ENCODE peak calls at places on chromosomes 4 and X, in six cellular contexts. B is lower leg skin, E is tibial artery, A is fibroblast of the aortic adventitia, S is breast epithelium, Q is sigmoid colon. G is an unnamed sample.

GRCh38 chrX:132591719-132592275 is 103.0 kb upstream of the MBNL3 start:
- DNase-seq in B (no peak), E (no peak), A (no peak), S (no peak), Q (no peak), G (peak)

GRCh38 chr4:136651278-136651667 is 881.0 kb downstream of the PCDH18 start:
- DNase-seq in B (no peak), E (no peak), A (no peak), S (no peak), Q (no peak), G (peak)

GRCh38 chr4:112361181-112361791 is 64.1 kb downstream of the ALPK1 start:
- DNase-seq in B (no peak), E (no peak), A (peak), S (no peak), Q (no peak), G (no peak)

GRCh38 chr4:36325499-36325898 is 44.1 kb downstream of the DTHD1 start:
- DNase-seq in B (no peak), E (no peak), A (no peak), S (no peak), Q (no peak), G (no peak)

GRCh38 chr4:174604198-174604597 is 81.9 kb upstream of the HPGD start:
- DNase-seq in B (no peak), E (no peak), A (peak), S (no peak), Q (no peak), G (no peak)

GRCh38 chrX:150456941-150457340 is 93.8 kb downstream of the MAMLD1 start:
- DNase-seq in B (peak), E (no peak), A (no peak), S (no peak), Q (no peak), G (no peak)

GRCh38 chrX:65034641-65035450 is 58.6 kb upstream of the ZC4H2 start:
- DNase-seq in B (peak), E (peak), A (peak), S (peak), Q (peak), G (peak)

GRCh38 chrX:18828832-18829404 is 121.5 kb downstream of the PPEF1 start:
- DNase-seq in B (no peak), E (no peak), A (no peak), S (no peak), Q (no peak), G (no peak)

GRCh38 chr4:57550143-57550542 is 440.0 kb upstream of the IGFBP7 start:
- DNase-seq in B (no peak), E (no peak), A (no peak), S (no peak), Q (no peak), G (no peak)

GRCh38 chrX:49970699-49971098 is 48.3 kb downstream of the CLCN5 start:
- DNase-seq in B (no peak), E (no peak), A (peak), S (no peak), Q (no peak), G (no peak)

GRCh38 chr4:121462660-121463261 is 81.9 kb upstream of the QRFPR start:
- DNase-seq in B (no peak), E (no peak), A (peak), S (no peak), Q (no peak), G (peak)

GRCh38 chrX:132219343-132219768 is at the start of gene RAP2C:
- DNase-seq in B (peak), E (peak), A (peak), S (peak), Q (peak), G (peak)

GRCh38 chr4:118120120-118120760 is 86.0 kb downstream of the NDST3 start:
- DNase-seq in B (no peak), E (no peak), A (no peak), S (no peak), Q (no peak), G (no peak)

GRCh38 chrX:13692771-13693231 is 3.9 kb downstream of the RAB9A start:
- DNase-seq in B (no peak), E (no peak), A (no peak), S (no peak), Q (no peak), G (no peak)

GRCh38 chrX:40073439-40074054 is 24.2 kb downstream of the BCOR start:
- DNase-seq in B (no peak), E (no peak), A (no peak), S (no peak), Q (no peak), G (no peak)

GRCh38 chr4:80608285-80608980 is 272.9 kb downstream of the CFAP299 start:
- DNase-seq in B (no peak), E (no peak), A (peak), S (no peak), Q (no peak), G (no peak)

GRCh38 chr4:71294301-71294700 is 44.5 kb upstream of the SLC4A4 start:
- DNase-seq in B (no peak), E (no peak), A (peak), S (no peak), Q (no peak), G (no peak)

GRCh38 chr4:142405021-142405991 is 440.8 kb downstream of the INPP4B start:
- DNase-seq in B (peak), E (peak), A (peak), S (no peak), Q (peak), G (peak)

GRCh38 chr4:17811078-17811603 is 362 bp downstream of the NCAPG start:
- DNase-seq in B (peak), E (no peak), A (no peak), S (no peak), Q (no peak), G (no peak)

GRCh38 chrX:111645607-111646006 is 35.4 kb upstream of the ALG13 start:
- DNase-seq in B (no peak), E (no peak), A (no peak), S (no peak), Q (no peak), G (no peak)

GRCh38 chrX:136839196-136839595 is 41.3 kb downstream of the RBMX start:
- DNase-seq in B (no peak), E (no peak), A (no peak), S (no peak), Q (no peak), G (no peak)

GRCh38 chr4:7206856-7207567 is 14.7 kb downstream of the SORCS2 start:
- DNase-seq in B (peak), E (peak), A (peak), S (no peak), Q (peak), G (peak)

GRCh38 chr4:12122316-12122715 is 693.6 kb upstream of the HS3ST1 start:
- DNase-seq in B (no peak), E (no peak), A (no peak), S (no peak), Q (no peak), G (no peak)

GRCh38 chr4:40473578-40474388 is 138.7 kb downstream of the CHRNA9 start:
- DNase-seq in B (no peak), E (no peak), A (no peak), S (no peak), Q (no peak), G (no peak)

GRCh38 chr4:4578981-4579380 is 37.1 kb upstream of the STX18 start:
- DNase-seq in B (no peak), E (no peak), A (no peak), S (no peak), Q (no peak), G (no peak)

DNA sequence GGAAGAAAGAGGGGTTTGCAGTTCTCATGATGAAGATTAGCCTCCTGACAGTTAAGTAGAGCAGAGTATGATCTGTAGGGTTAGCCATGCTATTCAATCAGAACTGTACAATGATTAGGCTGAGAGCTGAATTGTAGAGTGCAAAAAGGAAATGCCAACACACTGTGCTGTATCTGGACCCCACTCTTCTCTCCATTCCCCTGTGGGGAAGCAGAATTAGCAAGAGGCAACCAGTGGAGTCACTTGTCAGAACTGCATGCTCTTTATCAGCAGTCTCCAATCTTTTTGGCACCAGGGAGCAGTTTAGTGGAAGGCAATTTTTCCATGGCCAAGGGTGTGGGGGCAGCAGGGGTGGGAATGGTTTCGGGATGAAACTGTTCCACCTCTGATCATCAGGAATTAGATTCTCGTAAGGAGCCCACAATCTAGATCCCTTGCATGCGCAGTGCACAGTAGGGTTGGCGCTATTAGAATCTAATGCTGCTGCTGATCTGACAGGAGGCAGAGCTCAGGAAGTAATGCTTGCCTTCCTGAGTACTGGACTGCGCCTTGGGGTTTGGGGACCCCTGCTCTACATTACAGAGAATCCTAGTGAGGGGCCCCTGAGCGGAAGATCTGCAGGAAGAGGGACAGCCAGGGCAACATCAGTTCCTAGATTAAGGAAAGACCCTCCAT is 19.4 kb downstream of the TBC1D9 start:
- DNase-seq in B (no peak), E (no peak), A (peak), S (no peak), Q (no peak), G (peak)
- TF ChIP-seq CTCF in B (no peak), E (no peak), A (no peak), S (no peak), Q (no peak), G (no peak)

DNA sequence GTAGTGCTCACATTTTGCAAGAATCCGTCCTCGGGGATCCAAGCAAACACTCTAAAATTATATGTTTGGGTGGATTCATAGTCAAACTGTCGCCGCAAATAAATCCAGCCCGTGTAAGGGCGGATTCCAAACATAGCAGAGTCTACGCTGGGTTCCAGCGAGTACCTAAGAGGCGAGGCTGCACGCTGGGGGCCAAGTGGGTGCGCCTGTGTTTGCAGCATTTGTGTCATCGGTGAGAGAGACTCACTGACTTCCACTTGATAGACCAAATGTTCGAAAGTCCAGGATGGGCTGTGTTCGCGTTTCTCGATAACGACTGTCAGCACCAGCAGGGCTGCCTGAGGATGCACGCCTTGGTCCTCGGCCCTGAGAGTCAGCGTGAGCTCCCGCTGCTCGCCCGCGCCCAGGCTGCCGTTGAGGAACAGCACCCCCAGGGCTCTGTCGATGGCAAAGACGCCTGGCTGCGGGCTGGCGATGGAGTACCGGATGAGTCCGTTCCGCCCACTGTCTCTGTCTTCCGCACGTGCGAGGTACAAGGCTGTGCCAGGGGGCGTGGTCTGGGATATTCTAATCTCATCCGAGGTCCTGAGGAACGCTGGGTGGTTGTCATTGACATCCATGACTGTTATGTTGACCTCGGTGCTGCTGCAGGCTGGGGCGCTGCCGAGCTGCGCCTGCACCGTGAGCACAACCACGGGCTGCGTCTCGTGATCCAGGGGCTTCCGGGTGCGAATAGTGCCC is 158.7 kb downstream of the DCHS2 start:
- DNase-seq in B (no peak), E (no peak), A (no peak), S (no peak), Q (peak), G (no peak)
- TF ChIP-seq CTCF in B (no peak), E (no peak), A (no peak), S (no peak), Q (no peak), G (no peak)

GRCh38 chr4:176964116-176964691 is 171.5 kb upstream of the VEGFC start:
- DNase-seq in B (no peak), E (no peak), A (no peak), S (no peak), Q (no peak), G (no peak)
- TF ChIP-seq CTCF in B (no peak), E (no peak), A (peak), S (no peak), Q (no peak), G (peak)

GRCh38 chr4:93080316-93080715 is 748.2 kb upstream of the ATOH1 start:
- DNase-seq in B (no peak), E (no peak), A (no peak), S (no peak), Q (no peak), G (no peak)
- TF ChIP-seq CTCF in B (no peak), E (no peak), A (no peak), S (no peak), Q (no peak), G (no peak)